ENCODE peak calls at places on chromosomes 2 and 18, in four cellular contexts. J is K562, C is IMR-90, Z is endothelial cell of umbilical vein. H is an unnamed sample. For H3K9me1, the result is how much of the 10 kb centered on the place peaks cover.

GRCh38 chr2:23918837-23919489 is 8.0 kb downstream of the ATAD2B start:
- DNase-seq in C (no peak), Z (no peak), J (no peak), H (no peak)

GRCh38 chr2:12091201-12091806 is 344.9 kb downstream of the LPIN1 start:
- DNase-seq in C (no peak), J (no peak), Z (no peak), H (no peak)

GRCh38 chr2:221610249-221610648 is 38.1 kb upstream of the EPHA4 start:
- DNase-seq in J (no peak), Z (no peak), C (no peak), H (no peak)

GRCh38 chr2:235550378-235550760 is 56.5 kb downstream of the AGAP1 start:
- DNase-seq in C (no peak), Z (no peak), J (no peak), H (no peak)

GRCh38 chr18:6578686-6579085 is 150.8 kb upstream of the ARHGAP28 start:
- DNase-seq in Z (no peak), C (no peak), J (no peak), H (no peak)

GRCh38 chr2:173354073-173354600 is 535 bp upstream of the CDCA7 start:
- DNase-seq in J (no peak), Z (no peak), C (no peak), H (no peak)

GRCh38 chr18:9772847-9773677 is 65.0 kb downstream of the RAB31 start:
- DNase-seq in Z (no peak), C (no peak), J (no peak), H (no peak)

GRCh38 chr2:28750316-28751101 is 1.1 kb upstream of the PPP1CB start:
- DNase-seq in J (peak), Z (peak), C (peak), H (no peak)

GRCh38 chr2:7379799-7380198 is 462.6 kb downstream of the RNF144A start:
- DNase-seq in J (no peak), C (no peak), Z (no peak), H (no peak)

GRCh38 chr2:54641988-54642387 is 81.5 kb upstream of the EML6 start:
- DNase-seq in J (no peak), C (no peak), Z (no peak), H (no peak)

GRCh38 chr2:170270278-170270864 is 92.4 kb downstream of the MYO3B start:
- DNase-seq in C (no peak), Z (no peak), J (no peak), H (no peak)

GRCh38 chr2:129242201-129242710 is 737.2 kb upstream of the RAB6C start:
- DNase-seq in C (no peak), Z (no peak), J (no peak), H (no peak)

GRCh38 chr2:2573658-2574293 is 242.7 kb upstream of the MYT1L start:
- DNase-seq in J (no peak), Z (no peak), C (no peak), H (no peak)

GRCh38 chr2:138223321-138223720 is 259.0 kb downstream of the HNMT start:
- DNase-seq in C (no peak), Z (no peak), J (no peak), H (no peak)

GRCh38 chr2:213306320-213306942 is 22.2 kb downstream of the SPAG16 start:
- DNase-seq in C (peak), J (no peak), Z (no peak), H (no peak)

GRCh38 chr2:101831351-101831865 is 133.9 kb downstream of the MAP4K4 start:
- DNase-seq in J (peak), C (peak), Z (peak), H (no peak)

GRCh38 chr2:218471070-218471469 is 52.1 kb downstream of the VIL1 start:
- DNase-seq in C (no peak), J (no peak), Z (no peak), H (no peak)

GRCh38 chr18:45670281-45670962 is 53.6 kb upstream of the SLC14A1 start:
- DNase-seq in J (peak), Z (peak), C (peak), H (peak)

GRCh38 chr2:218289639-218290315 is 2.5 kb downstream of the TMBIM1 start:
- DNase-seq in Z (peak), C (peak), J (no peak), H (no peak)

GRCh38 chr18:50405582-50406271 is 30.9 kb downstream of the SKA1 start:
- DNase-seq in C (no peak), Z (no peak), J (no peak), H (no peak)

GRCh38 chr2:56008661-56009411 is 85.3 kb upstream of the EFEMP1 start:
- DNase-seq in Z (peak), J (no peak), C (peak), H (no peak)

GRCh38 chr18:68472701-68473295 is 242.1 kb downstream of the TMX3 start:
- DNase-seq in J (no peak), Z (no peak), C (peak), H (no peak)

GRCh38 chr2:101698419-101699190 is 1.1 kb downstream of the MAP4K4 start:
- DNase-seq in C (no peak), Z (peak), J (no peak), H (no peak)

GRCh38 chr2:230161180-230161579 is 58.6 kb downstream of the SP110 start:
- DNase-seq in C (peak), Z (no peak), J (no peak), H (no peak)

GRCh38 chr2:120552800-120553471 is 182.7 kb upstream of the GLI2 start:
- DNase-seq in J (peak), Z (peak), C (peak), H (peak)

GRCh38 chr2:111662771-111663470 is 221.1 kb downstream of the ANAPC1 start:
- DNase-seq in J (no peak), Z (no peak), C (peak), H (no peak)

GRCh38 chr2:77161009-77161408 is 361.2 kb downstream of the LRRTM4 start:
- DNase-seq in J (no peak), Z (peak), C (peak), H (no peak)

GRCh38 chr2:78606895-78607294 is 418.6 kb upstream of the REG3G start:
- DNase-seq in Z (no peak), J (no peak), C (no peak), H (no peak)

GRCh38 chr2:140863713-140864112 is 1267.1 kb downstream of the LRP1B start:
- DNase-seq in J (no peak), C (peak), Z (peak), H (no peak)

GRCh38 chr2:97736185-97736584 is 22.8 kb downstream of the ZAP70 start:
- DNase-seq in Z (no peak), J (no peak), C (no peak), H (no peak)

GRCh38 chr2:221429741-221430491 is 142.2 kb downstream of the EPHA4 start:
- DNase-seq in J (no peak), Z (peak), C (peak), H (no peak)

GRCh38 chr2:26731714-26732113 is 32.4 kb upstream of the SLC35F6 start:
- DNase-seq in J (no peak), Z (no peak), C (no peak), H (no peak)

DNA sequence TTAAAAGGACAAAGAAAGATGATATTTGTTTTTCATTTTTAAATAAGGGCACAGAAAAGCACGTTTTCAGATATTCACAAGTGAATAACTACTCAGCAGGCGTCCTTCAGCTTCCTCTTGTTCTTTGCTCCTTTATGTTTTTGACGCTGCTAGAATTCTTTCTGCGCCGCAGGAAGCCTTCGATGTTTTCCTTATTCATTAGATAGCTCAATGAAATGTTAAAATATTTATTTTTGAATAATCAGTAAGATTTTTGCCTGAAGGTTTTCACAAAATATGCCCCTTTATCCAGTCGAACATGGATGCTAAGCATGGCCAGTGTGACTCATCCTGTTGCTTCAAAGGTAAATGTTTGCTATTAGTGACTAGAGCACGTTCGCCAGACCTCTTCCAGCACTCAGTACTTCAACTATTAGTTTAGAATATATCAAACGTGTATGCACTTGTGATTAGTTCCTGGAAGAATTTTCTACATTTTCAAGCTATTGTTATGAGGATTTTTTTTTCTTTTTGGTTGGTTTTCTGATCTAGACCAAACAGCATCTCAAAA is 7.6 kb upstream of the MEIS1 start:
- DNase-seq in Z (no peak), C (no peak), J (no peak), H (no peak)
- H3K4me3 ChIP-seq in Z (no peak), C (no peak), J (no peak), H (no peak)

GRCh38 chr2:9114457-9114856 is 92.2 kb upstream of the ASAP2 start:
- DNase-seq in Z (no peak), C (no peak), J (no peak), H (no peak)
- H3K9me1 ChIP-seq in Z (under half), C (under half), J (under half), H (under half)

GRCh38 chr2:200847268-200847667 is 17.2 kb downstream of the CLK1 start:
- DNase-seq in C (no peak), Z (no peak), J (no peak), H (no peak)

GRCh38 chr2:200847939-200848338 is 16.5 kb downstream of the CLK1 start:
- DNase-seq in J (no peak), C (no peak), Z (no peak), H (no peak)

GRCh38 chr2:200845669-200846325 is 18.7 kb downstream of the CLK1 start:
- DNase-seq in J (no peak), C (no peak), Z (no peak), H (no peak)

GRCh38 chr2:200845194-200845593 is 19.3 kb downstream of the CLK1 start:
- DNase-seq in Z (no peak), C (no peak), J (no peak), H (no peak)

GRCh38 chr2:200843993-200844948 is 20.2 kb downstream of the CLK1 start:
- DNase-seq in C (no peak), Z (no peak), J (no peak), H (no peak)
- H2AFZ ChIP-seq in C (no peak), Z (no peak), J (no peak), H (no peak)

DNA sequence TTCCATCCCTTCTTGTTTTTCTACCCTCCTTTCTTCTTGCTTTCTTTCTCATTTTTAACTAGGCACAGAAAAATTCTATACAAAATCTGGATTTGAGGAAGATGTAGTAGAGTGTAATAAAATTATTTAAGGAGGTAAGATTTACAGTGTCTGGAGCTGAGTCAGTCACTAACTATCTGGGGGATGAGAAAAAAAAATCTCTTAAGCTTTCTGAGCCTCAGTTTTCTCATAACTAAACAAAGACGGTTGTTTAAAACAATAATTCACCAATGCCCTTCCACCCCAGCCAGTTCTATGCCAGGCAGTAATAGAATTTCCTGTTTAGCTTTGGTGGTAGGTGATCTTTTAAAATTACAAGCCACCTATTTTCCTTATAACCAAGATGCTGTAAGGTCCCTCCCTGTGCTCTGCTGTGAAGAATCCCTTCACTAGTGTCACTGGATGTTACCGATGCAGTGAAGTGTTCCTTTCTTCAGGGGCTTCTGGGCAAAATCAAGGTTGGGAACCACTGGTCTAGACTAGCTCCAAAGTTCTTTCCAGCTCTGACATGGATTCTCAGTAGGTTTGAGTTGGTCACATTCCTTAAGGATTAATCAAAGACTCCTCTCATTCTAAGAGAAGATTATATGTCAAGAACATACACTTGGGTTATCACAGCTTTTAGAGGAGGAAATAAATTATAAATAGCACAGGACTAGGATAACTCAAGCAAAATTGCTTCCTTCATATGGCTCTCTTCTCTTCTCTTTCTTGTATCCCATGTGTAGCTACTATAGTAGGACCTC is 289.0 kb downstream of the CDH2 start:
- DNase-seq in C (peak), Z (no peak), J (no peak), H (no peak)
- H3K4me3 ChIP-seq in C (no peak), Z (no peak), J (no peak), H (no peak)

GRCh38 chr2:136230471-136230870 is 112.5 kb upstream of the CXCR4 start:
- DNase-seq in Z (no peak), J (no peak), C (no peak), H (no peak)
- H3K9me1 ChIP-seq in Z (under half), J (under half), C (under half), H (under half)

GRCh38 chr18:24629926-24630325 is 169.5 kb downstream of the HRH4 start:
- DNase-seq in J (no peak), Z (no peak), C (no peak), H (no peak)

GRCh38 chr18:24633121-24633520 is 172.7 kb downstream of the HRH4 start:
- DNase-seq in Z (no peak), J (no peak), C (peak), H (no peak)

GRCh38 chr18:24632158-24632988 is 171.9 kb downstream of the HRH4 start:
- DNase-seq in C (no peak), Z (no peak), J (no peak), H (no peak)

GRCh38 chr18:24630346-24630880 is 170.0 kb downstream of the HRH4 start:
- DNase-seq in J (no peak), Z (no peak), C (no peak), H (no peak)

DNA sequence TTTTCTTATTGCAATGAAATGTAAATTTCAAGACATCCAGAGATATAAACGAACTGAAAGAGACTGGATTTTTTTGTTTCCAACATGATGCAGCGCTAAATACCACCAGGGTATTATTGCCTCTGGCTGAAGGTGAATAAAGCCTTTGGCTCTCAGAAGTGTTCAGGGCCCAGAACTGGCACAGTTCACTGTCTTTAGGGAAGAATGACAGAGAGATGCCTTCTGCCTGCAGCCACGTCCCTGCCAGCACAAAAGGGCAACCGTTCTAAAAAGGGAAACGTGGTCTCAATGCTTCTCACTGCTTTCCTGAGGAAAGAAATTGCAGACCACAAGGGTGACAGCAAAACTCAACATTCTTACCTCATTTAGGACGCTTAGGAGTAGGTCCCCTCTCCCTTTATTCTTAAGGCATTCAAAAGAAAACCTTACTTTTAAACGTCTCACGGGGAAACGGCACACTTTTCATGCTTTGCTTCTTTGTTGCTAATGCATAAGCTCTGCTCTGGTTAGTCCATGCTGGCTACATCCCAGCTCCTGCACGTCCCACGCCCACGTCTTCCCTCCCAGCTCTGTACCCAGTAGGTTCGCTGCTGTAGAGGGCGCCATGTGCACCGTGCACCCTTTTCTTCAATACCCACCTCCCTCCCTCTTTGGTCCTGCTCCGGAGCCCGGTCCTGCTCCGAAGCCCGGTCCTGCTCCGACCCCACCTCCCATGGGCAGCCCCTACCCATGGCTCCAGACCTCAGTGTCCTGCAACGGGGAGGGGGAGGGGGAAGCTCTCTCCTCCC is 171.0 kb downstream of the HRH4 start:
- DNase-seq in J (no peak), Z (no peak), C (peak), H (no peak)
- H2AFZ ChIP-seq in J (no peak), Z (no peak), C (peak), H (no peak)

GRCh38 chr2:241637233-241638062 is at the start of gene ATG4B:
- DNase-seq in J (peak), C (peak), Z (peak), H (no peak)

GRCh38 chr2:241640165-241640795 is 2.8 kb downstream of the ATG4B start:
- DNase-seq in J (no peak), C (no peak), Z (no peak), H (no peak)

GRCh38 chr2:241638940-241639339 is 1.4 kb downstream of the ATG4B start:
- DNase-seq in C (no peak), Z (no peak), J (no peak), H (no peak)

GRCh38 chr2:241638063-241638660 is 669 bp downstream of the ATG4B start:
- DNase-seq in Z (peak), J (no peak), C (no peak), H (no peak)

DNA sequence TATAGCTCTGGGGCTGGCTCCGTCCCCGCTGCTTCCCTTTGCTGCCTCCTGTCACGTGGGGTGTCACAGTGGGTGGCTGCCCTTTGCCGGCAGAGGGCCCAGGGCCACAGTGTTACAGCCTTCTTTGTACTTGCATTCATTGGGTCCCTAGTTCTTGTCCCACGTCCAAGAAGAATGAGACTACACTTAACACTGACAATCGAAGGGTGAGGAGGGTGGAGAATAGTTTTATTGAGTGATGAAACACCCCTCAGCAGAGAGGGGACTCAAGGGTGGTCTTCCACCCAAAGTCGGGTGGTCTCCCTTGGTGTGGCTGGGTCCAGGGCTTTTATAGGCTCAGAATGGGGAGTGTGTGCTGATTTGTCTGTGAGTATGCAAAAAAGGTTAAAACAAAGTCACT is 1.9 kb downstream of the ATG4B start:
- DNase-seq in C (no peak), J (no peak), Z (no peak), H (no peak)
- H3K4me3 ChIP-seq in C (no peak), J (no peak), Z (no peak), H (no peak)